ENCODE peak calls at places on chromosomes 12 and 14, in five cellular contexts. J is AG09309, C is colonic mucosa, R is K562, Y is PC-3. M is an unnamed sample.

GRCh38 chr14:73176673-73177072 is 40.4 kb downstream of the PSEN1 start:
- DNase-seq in J (no peak), C (no peak), R (no peak), Y (no peak), M (no peak)

GRCh38 chr14:40119321-40119720 is 687.1 kb upstream of the FBXO33 start:
- DNase-seq in J (no peak), C (no peak), R (no peak), Y (peak), M (no peak)

GRCh38 chr14:60266021-60266937 is 17.3 kb downstream of the PPM1A start:
- DNase-seq in J (no peak), C (no peak), R (peak), Y (peak), M (no peak)

GRCh38 chr12:74043343-74043742 is 494.3 kb upstream of the ATXN7L3B start:
- DNase-seq in J (no peak), C (no peak), R (peak), Y (peak), M (no peak)

GRCh38 chr12:62601765-62602444 is 135.3 kb downstream of the MON2 start:
- DNase-seq in J (no peak), C (no peak), R (no peak), Y (no peak), M (no peak)

GRCh38 chr14:93023802-93024434 is 91.8 kb downstream of the ITPK1 start:
- DNase-seq in J (no peak), C (no peak), R (no peak), Y (no peak), M (no peak)

GRCh38 chr14:49769171-49769570 is 1.2 kb downstream of the KLHDC2 start:
- DNase-seq in J (no peak), C (peak), R (no peak), Y (peak), M (no peak)

GRCh38 chr14:70907996-70908917 is 998 bp downstream of the PCNX1 start:
- DNase-seq in J (no peak), C (peak), R (peak), Y (peak), M (peak)

GRCh38 chr14:104421401-104421821 is 158.2 kb upstream of the C14orf180 start:
- DNase-seq in J (no peak), C (no peak), R (no peak), Y (no peak), M (no peak)

GRCh38 chr12:68451261-68452091 is 119.3 kb upstream of the MDM1 start:
- DNase-seq in J (peak), C (peak), R (no peak), Y (peak), M (no peak)

GRCh38 chr12:85834378-85834777 is 1.8 kb downstream of the RASSF9 start:
- DNase-seq in J (no peak), C (no peak), R (no peak), Y (peak), M (no peak)

GRCh38 chr12:40313928-40314327 is 89.1 kb downstream of the LRRK2 start:
- DNase-seq in J (no peak), C (no peak), R (no peak), Y (no peak), M (no peak)

GRCh38 chr12:118360785-118361404 is 11.8 kb downstream of the TAOK3 start:
- DNase-seq in J (no peak), C (no peak), R (peak), Y (peak), M (no peak)

GRCh38 chr12:12159988-12160387 is 89.2 kb downstream of the BCL2L14 start:
- DNase-seq in J (peak), C (no peak), R (no peak), Y (peak), M (no peak)

GRCh38 chr12:109097435-109098141 is at the start of gene UNG:
- DNase-seq in J (peak), C (peak), R (peak), Y (peak), M (peak)

GRCh38 chr12:102539651-102540553 is 59.5 kb upstream of the IGF1 start:
- DNase-seq in J (peak), C (no peak), R (no peak), Y (no peak), M (no peak)

GRCh38 chr12:117063162-117063911 is 35.9 kb downstream of the TESC start:
- DNase-seq in J (no peak), C (peak), R (no peak), Y (no peak), M (no peak)

GRCh38 chr14:23137221-23138172 is 18.4 kb upstream of the CEBPE start:
- DNase-seq in J (no peak), C (no peak), R (no peak), Y (no peak), M (peak)

GRCh38 chr12:64400041-64400440 is 4.2 kb upstream of the XPOT start:
- DNase-seq in J (no peak), C (no peak), R (no peak), Y (no peak), M (no peak)

GRCh38 chr12:22860926-22861325 is 236.0 kb downstream of the ETNK1 start:
- DNase-seq in J (no peak), C (no peak), R (no peak), Y (no peak), M (no peak)

GRCh38 chr12:54385251-54385914 is 850 bp upstream of the ZNF385A start:
- DNase-seq in J (no peak), C (no peak), R (peak), Y (no peak), M (no peak)

GRCh38 chr12:116177017-116177416 is 100.5 kb downstream of the MED13L start:
- DNase-seq in J (no peak), C (no peak), R (peak), Y (no peak), M (no peak)

GRCh38 chr12:12025799-12026386 is 44.8 kb upstream of the BCL2L14 start:
- DNase-seq in J (no peak), C (peak), R (no peak), Y (no peak), M (no peak)

GRCh38 chr12:131452444-131452860 is 258.4 kb upstream of the SFSWAP start:
- DNase-seq in J (no peak), C (peak), R (peak), Y (peak), M (no peak)

GRCh38 chr12:57161491-57161890 is 14.1 kb upstream of the LRP1-AS start:
- DNase-seq in J (no peak), C (no peak), R (no peak), Y (no peak), M (no peak)

GRCh38 chr14:39417014-39417413 is 15.2 kb downstream of the FBXO33 start:
- DNase-seq in J (no peak), C (no peak), R (no peak), Y (peak), M (no peak)

GRCh38 chr12:93122569-93123091 is 193.5 kb upstream of the EEA1 start:
- DNase-seq in J (no peak), C (no peak), R (no peak), Y (no peak), M (no peak)

GRCh38 chr12:4956968-4957367 is 47.3 kb downstream of the KCNA1 start:
- DNase-seq in J (no peak), C (no peak), R (no peak), Y (no peak), M (no peak)

GRCh38 chr14:54001189-54001878 is 44.7 kb upstream of the BMP4 start:
- DNase-seq in J (no peak), C (no peak), R (no peak), Y (no peak), M (no peak)

GRCh38 chr12:5921027-5921909 is 23.8 kb downstream of the ANO2 start:
- DNase-seq in J (no peak), C (no peak), R (no peak), Y (no peak), M (no peak)

GRCh38 chr12:52714887-52715281 is 11.6 kb upstream of the KRT77 start:
- DNase-seq in J (no peak), C (no peak), R (no peak), Y (no peak), M (no peak)

GRCh38 chr12:117580718-117581062 is 219.3 kb upstream of the NOS1 start:
- DNase-seq in J (no peak), C (peak), R (peak), Y (peak), M (no peak)

GRCh38 chr12:12064596-12064995 is 6.1 kb upstream of the BCL2L14 start:
- DNase-seq in J (no peak), C (no peak), R (no peak), Y (no peak), M (no peak)

DNA sequence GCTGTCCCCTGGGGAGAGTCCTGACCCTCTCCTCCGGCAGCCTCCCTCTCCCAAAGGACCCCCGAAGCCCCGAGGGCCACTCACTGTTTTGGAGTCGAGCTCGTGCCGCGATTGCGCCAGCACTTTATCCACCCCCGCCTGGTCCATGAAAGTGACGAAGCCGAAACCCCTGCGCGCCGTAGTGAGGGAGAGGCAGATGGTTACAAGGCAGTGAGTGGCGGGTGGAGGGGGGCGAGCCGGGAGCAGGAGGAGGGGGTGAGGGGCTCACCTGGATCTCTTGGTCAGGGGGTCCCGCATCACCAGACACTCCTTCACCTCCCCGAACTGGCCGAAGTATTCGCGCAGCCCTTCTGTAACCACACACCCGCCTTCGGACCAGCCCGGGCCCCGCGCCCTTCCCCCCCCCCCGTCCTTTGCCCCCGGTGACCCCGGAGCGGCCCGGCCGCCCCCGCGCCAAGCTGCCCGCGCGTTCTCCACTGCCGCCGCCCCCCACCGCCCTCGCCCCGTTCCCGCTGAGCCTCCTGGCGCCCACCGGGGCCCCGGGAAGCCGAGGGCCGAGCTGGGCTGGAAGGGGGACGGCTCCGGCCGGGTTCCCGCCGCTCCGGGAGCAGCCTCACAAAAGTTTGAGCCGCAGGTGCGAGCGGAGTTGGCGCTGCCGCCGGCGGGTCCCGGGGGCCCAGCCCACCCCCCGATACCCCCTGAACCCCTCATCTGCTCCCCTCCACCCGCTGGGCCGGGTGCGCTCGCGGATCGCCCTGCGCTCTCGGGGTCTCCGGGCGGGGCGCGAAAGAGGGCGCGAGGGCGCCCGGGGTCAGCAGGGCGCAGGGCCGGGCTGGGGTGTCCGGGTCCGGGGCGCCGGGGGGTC is 808 bp downstream of the MSI1 start:
- DNase-seq in J (no peak), C (no peak), R (peak), Y (no peak), M (no peak)
- H3K4me3 ChIP-seq in J (no peak), C (peak), R (no peak), Y (no peak), M (peak)

GRCh38 chr14:95524706-95525512 is 8.5 kb upstream of the SYNE3 start:
- DNase-seq in J (no peak), C (no peak), R (no peak), Y (peak), M (no peak)
- H3K4me3 ChIP-seq in J (no peak), C (no peak), R (no peak), Y (no peak), M (no peak)

DNA sequence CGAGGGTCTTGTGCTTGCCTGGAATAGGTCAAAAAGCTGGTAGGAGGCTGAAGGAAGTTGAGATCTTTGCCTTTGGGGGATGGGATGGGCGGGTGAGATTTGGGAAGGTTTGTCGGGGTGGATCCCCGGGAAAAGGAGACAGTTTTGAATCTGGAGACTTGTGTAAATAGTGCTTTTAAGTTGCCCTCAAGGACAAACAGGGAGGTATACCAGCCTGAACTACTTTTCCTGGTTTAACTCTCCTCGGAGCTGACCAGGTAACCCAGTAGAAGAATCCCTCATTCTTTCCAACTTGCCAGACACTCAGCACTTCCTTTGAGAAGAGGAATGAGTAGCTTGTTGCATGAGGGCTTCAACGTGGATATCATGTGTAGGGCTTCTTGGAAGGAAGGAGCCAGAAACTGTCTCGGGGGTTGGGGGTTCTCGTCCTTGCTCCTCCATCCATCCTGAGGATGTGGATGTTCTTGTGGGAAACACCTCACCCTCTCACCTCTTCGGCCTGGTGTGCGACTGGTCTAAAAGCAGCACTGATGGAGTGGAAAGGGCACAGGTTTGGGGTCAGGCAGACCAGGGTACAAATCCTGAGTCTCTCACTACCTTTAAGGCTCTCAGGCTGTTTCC is 1.9 kb downstream of the TEAD4 start:
- DNase-seq in J (no peak), C (no peak), R (no peak), Y (peak), M (no peak)
- H3K4me3 ChIP-seq in J (peak), C (no peak), R (peak), Y (peak), M (peak)

GRCh38 chr14:102949062-102949800 is 26.8 kb downstream of the AMN start:
- DNase-seq in J (no peak), C (no peak), R (no peak), Y (peak), M (no peak)
- H3K4me3 ChIP-seq in J (no peak), C (no peak), R (no peak), Y (no peak), M (no peak)

GRCh38 chr14:99035712-99036593 is 236.0 kb downstream of the BCL11B start:
- DNase-seq in J (peak), C (peak), R (no peak), Y (peak), M (peak)
- H3K4me3 ChIP-seq in J (no peak), C (no peak), R (no peak), Y (peak), M (peak)